ENCODE peak calls at places on chromosomes 16 and 17, in four cellular contexts. B is SJCRH30, Z is OCI-M1, P is T-helper 1 cell. A is an unnamed sample.

GRCh38 chr16:86554917-86555762 is at the start of gene MTHFSD:
- DNase-seq in B (peak), Z (peak), P (peak), A (peak)

GRCh38 chr17:70168979-70169706 is at the start of gene KCNJ2:
- DNase-seq in B (peak), Z (peak), P (no peak), A (peak)

GRCh38 chr17:3762922-3763776 is 37.8 kb downstream of the ITGAE start:
- DNase-seq in B (no peak), Z (no peak), P (no peak), A (no peak)

GRCh38 chr16:79601092-79601977 is 798 bp upstream of the MAF start:
- DNase-seq in B (peak), Z (no peak), P (peak), A (no peak)

GRCh38 chr17:60599220-60599619 is 773 bp upstream of the PPM1D start:
- DNase-seq in B (no peak), Z (no peak), P (no peak), A (no peak)

GRCh38 chr17:10036511-10037061 is 131.5 kb upstream of the RCVRN start:
- DNase-seq in B (peak), Z (no peak), P (no peak), A (no peak)

GRCh38 chr17:64470676-64471075 is 21.8 kb downstream of the MILR1 start:
- DNase-seq in B (no peak), Z (no peak), P (no peak), A (no peak)

GRCh38 chr16:19919142-19919541 is 34.5 kb upstream of the GPRC5B start:
- DNase-seq in B (no peak), Z (no peak), P (no peak), A (no peak)

GRCh38 chr16:2692251-2692947 is 10.1 kb downstream of the KCTD5 start:
- DNase-seq in B (peak), Z (no peak), P (no peak), A (peak)

GRCh38 chr17:83053779-83054451 is 25.5 kb upstream of the METRNL start:
- DNase-seq in B (no peak), Z (no peak), P (no peak), A (no peak)

GRCh38 chr17:74769856-74770497 is 6.2 kb downstream of the NAT9 start:
- DNase-seq in B (no peak), Z (no peak), P (no peak), A (no peak)

GRCh38 chr16:79826732-79827514 is 226.4 kb upstream of the MAF start:
- DNase-seq in B (no peak), Z (no peak), P (no peak), A (no peak)

GRCh38 chr17:76166906-76167305 is 25.9 kb upstream of the FOXJ1 start:
- DNase-seq in B (no peak), Z (no peak), P (no peak), A (no peak)

GRCh38 chr16:56332464-56333079 is 92.8 kb downstream of the AMFR start:
- DNase-seq in B (peak), Z (peak), P (no peak), A (no peak)

GRCh38 chr16:66942981-66943380 is 7.7 kb downstream of the CES2 start:
- DNase-seq in B (no peak), Z (no peak), P (no peak), A (no peak)

GRCh38 chr16:19835989-19836421 is 48.6 kb downstream of the GPRC5B start:
- DNase-seq in B (no peak), Z (no peak), P (no peak), A (no peak)

GRCh38 chr17:82961366-82962162 is 117.8 kb upstream of the METRNL start:
- DNase-seq in B (no peak), Z (no peak), P (no peak), A (no peak)

GRCh38 chr17:75807861-75808260 is 23.3 kb downstream of the UNK start:
- DNase-seq in B (no peak), Z (no peak), P (no peak), A (no peak)

GRCh38 chr16:75025766-75026165 is 26.9 kb downstream of the ZNRF1 start:
- DNase-seq in B (no peak), Z (peak), P (no peak), A (peak)